ENCODE peak calls at places on chromosomes 7 and 10, in seven cellular contexts. One of them, this sample, is unnamed.

GRCh38 chr7:126657599-126658358 is 595.0 kb downstream of the GRM8 start:
- DNase-seq in tibial nerve: no peak
- DNase-seq in A549: no peak
- DNase-seq in ovary: no peak
- DNase-seq in sigmoid colon: no peak
- DNase-seq in K562: no peak
- DNase-seq in transverse colon: no peak
- DNase-seq in this sample: no peak

GRCh38 chr10:11616021-11616420 is 4.6 kb upstream of the USP6NL start:
- DNase-seq in tibial nerve: no peak
- DNase-seq in A549: no peak
- DNase-seq in ovary: no peak
- DNase-seq in sigmoid colon: no peak
- DNase-seq in K562: no peak
- DNase-seq in transverse colon: no peak
- DNase-seq in this sample: no peak

GRCh38 chr10:78777466-78778256 is 291.1 kb upstream of the ZMIZ1 start:
- DNase-seq in tibial nerve: peak; percentile 33
- DNase-seq in A549: no peak
- DNase-seq in ovary: peak; percentile 70
- DNase-seq in sigmoid colon: peak; percentile 94
- DNase-seq in K562: no peak
- DNase-seq in transverse colon: peak; percentile 23
- DNase-seq in this sample: no peak

GRCh38 chr7:117017017-117017451 is 63.7 kb downstream of the ST7 start:
- DNase-seq in tibial nerve: no peak
- DNase-seq in A549: no peak
- DNase-seq in ovary: no peak
- DNase-seq in sigmoid colon: no peak
- DNase-seq in K562: peak; percentile 54
- DNase-seq in transverse colon: no peak
- DNase-seq in this sample: no peak

GRCh38 chr10:79400567-79401004 is 44.8 kb downstream of the ZCCHC24 start:
- DNase-seq in tibial nerve: no peak
- DNase-seq in A549: peak; percentile 65
- DNase-seq in ovary: peak; percentile 71
- DNase-seq in sigmoid colon: no peak
- DNase-seq in K562: peak; percentile 88
- DNase-seq in transverse colon: peak; percentile 49
- DNase-seq in this sample: peak; percentile 86

GRCh38 chr7:80139179-80139578 is 4.5 kb downstream of the GNAI1 start:
- DNase-seq in tibial nerve: no peak
- DNase-seq in A549: no peak
- DNase-seq in ovary: no peak
- DNase-seq in sigmoid colon: no peak
- DNase-seq in K562: no peak
- DNase-seq in transverse colon: no peak
- DNase-seq in this sample: no peak

GRCh38 chr7:131008840-131009651 is 275.0 kb upstream of the KLF14 start:
- DNase-seq in tibial nerve: no peak
- DNase-seq in A549: no peak
- DNase-seq in ovary: no peak
- DNase-seq in sigmoid colon: no peak
- DNase-seq in K562: no peak
- DNase-seq in transverse colon: no peak
- DNase-seq in this sample: no peak

GRCh38 chr10:49404321-49404878 is 8.5 kb upstream of the DRGX start:
- DNase-seq in tibial nerve: no peak
- DNase-seq in A549: no peak
- DNase-seq in ovary: no peak
- DNase-seq in sigmoid colon: peak; percentile 30
- DNase-seq in K562: no peak
- DNase-seq in transverse colon: no peak
- DNase-seq in this sample: no peak

GRCh38 chr7:132650498-132650897 is 74.2 kb upstream of the PLXNA4 start:
- DNase-seq in tibial nerve: no peak
- DNase-seq in A549: peak; percentile 15
- DNase-seq in ovary: no peak
- DNase-seq in sigmoid colon: no peak
- DNase-seq in K562: no peak
- DNase-seq in transverse colon: no peak
- DNase-seq in this sample: no peak

GRCh38 chr10:6694447-6695155 is 114.5 kb upstream of the PRKCQ start:
- DNase-seq in tibial nerve: no peak
- DNase-seq in A549: no peak
- DNase-seq in ovary: no peak
- DNase-seq in sigmoid colon: no peak
- DNase-seq in K562: no peak
- DNase-seq in transverse colon: no peak
- DNase-seq in this sample: no peak

GRCh38 chr10:29734980-29735627 is 100.3 kb upstream of the SVIL start:
- DNase-seq in tibial nerve: peak; percentile 35
- DNase-seq in A549: peak; percentile 40
- DNase-seq in ovary: peak; percentile 65
- DNase-seq in sigmoid colon: peak; percentile 84
- DNase-seq in K562: no peak
- DNase-seq in transverse colon: peak; percentile 66
- DNase-seq in this sample: peak; percentile 71

GRCh38 chr7:118057404-118057803 is 126.6 kb upstream of the LSM8 start:
- DNase-seq in tibial nerve: no peak
- DNase-seq in A549: no peak
- DNase-seq in ovary: no peak
- DNase-seq in sigmoid colon: no peak
- DNase-seq in K562: no peak
- DNase-seq in transverse colon: no peak
- DNase-seq in this sample: no peak

GRCh38 chr7:129014501-129015101 is 40.3 kb downstream of the TNPO3 start:
- DNase-seq in tibial nerve: no peak
- DNase-seq in A549: no peak
- DNase-seq in ovary: no peak
- DNase-seq in sigmoid colon: no peak
- DNase-seq in K562: no peak
- DNase-seq in transverse colon: no peak
- DNase-seq in this sample: no peak

GRCh38 chr7:131170440-131171105 is 157.1 kb upstream of the MKLN1 start:
- DNase-seq in tibial nerve: no peak
- DNase-seq in A549: peak; percentile 57
- DNase-seq in ovary: no peak
- DNase-seq in sigmoid colon: no peak
- DNase-seq in K562: no peak
- DNase-seq in transverse colon: no peak
- DNase-seq in this sample: no peak

GRCh38 chr10:2477154-2477553 is 590.2 kb upstream of the PFKP start:
- DNase-seq in tibial nerve: no peak
- DNase-seq in A549: no peak
- DNase-seq in ovary: no peak
- DNase-seq in sigmoid colon: no peak
- DNase-seq in K562: no peak
- DNase-seq in transverse colon: no peak
- DNase-seq in this sample: no peak

GRCh38 chr7:16740996-16741395 is 12.6 kb upstream of the TSPAN13 start:
- DNase-seq in tibial nerve: no peak
- DNase-seq in A549: no peak
- DNase-seq in ovary: no peak
- DNase-seq in sigmoid colon: no peak
- DNase-seq in K562: no peak
- DNase-seq in transverse colon: no peak
- DNase-seq in this sample: no peak

GRCh38 chr7:16742547-16742946 is 11.0 kb upstream of the TSPAN13 start:
- DNase-seq in tibial nerve: no peak
- DNase-seq in A549: no peak
- DNase-seq in ovary: no peak
- DNase-seq in sigmoid colon: no peak
- DNase-seq in K562: no peak
- DNase-seq in transverse colon: no peak
- DNase-seq in this sample: no peak

GRCh38 chr7:16739863-16740622 is 13.5 kb upstream of the TSPAN13 start:
- DNase-seq in tibial nerve: no peak
- DNase-seq in A549: peak; percentile 69
- DNase-seq in ovary: peak; percentile 32
- DNase-seq in sigmoid colon: no peak
- DNase-seq in K562: peak; percentile 92
- DNase-seq in transverse colon: peak; percentile 26
- DNase-seq in this sample: no peak

GRCh38 chr7:16741676-16742075 is 11.9 kb upstream of the TSPAN13 start:
- DNase-seq in tibial nerve: no peak
- DNase-seq in A549: no peak
- DNase-seq in ovary: no peak
- DNase-seq in sigmoid colon: no peak
- DNase-seq in K562: no peak
- DNase-seq in transverse colon: no peak
- DNase-seq in this sample: no peak

DNA sequence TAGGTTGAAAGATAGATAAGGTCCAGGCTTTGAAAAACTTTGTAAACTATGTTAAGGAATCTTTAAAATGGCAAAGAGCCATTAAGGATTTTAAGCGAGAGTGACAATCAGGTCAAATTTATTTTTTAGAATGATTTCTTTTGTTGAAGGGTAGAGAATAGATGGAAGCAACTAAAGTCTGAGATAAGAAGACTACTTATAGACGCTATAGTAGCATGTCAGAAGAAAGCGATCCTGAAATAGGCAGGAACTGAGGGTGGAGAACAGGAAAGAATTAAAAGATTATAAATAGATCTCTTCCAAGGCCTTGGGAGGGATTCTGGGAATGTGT is 13.0 kb upstream of the TSPAN13 start:
- DNase-seq in tibial nerve: no peak
- DNase-seq in A549: no peak
- DNase-seq in ovary: no peak
- DNase-seq in sigmoid colon: no peak
- DNase-seq in K562: no peak
- DNase-seq in transverse colon: no peak
- DNase-seq in this sample: no peak
- TF ChIP-seq POLR2A in tibial nerve: no peak
- TF ChIP-seq POLR2A in A549: no peak
- TF ChIP-seq POLR2A in ovary: no peak
- TF ChIP-seq POLR2A in sigmoid colon: no peak
- TF ChIP-seq POLR2A in K562: no peak
- TF ChIP-seq POLR2A in transverse colon: no peak
- TF ChIP-seq POLR2A in this sample: no peak

DNA sequence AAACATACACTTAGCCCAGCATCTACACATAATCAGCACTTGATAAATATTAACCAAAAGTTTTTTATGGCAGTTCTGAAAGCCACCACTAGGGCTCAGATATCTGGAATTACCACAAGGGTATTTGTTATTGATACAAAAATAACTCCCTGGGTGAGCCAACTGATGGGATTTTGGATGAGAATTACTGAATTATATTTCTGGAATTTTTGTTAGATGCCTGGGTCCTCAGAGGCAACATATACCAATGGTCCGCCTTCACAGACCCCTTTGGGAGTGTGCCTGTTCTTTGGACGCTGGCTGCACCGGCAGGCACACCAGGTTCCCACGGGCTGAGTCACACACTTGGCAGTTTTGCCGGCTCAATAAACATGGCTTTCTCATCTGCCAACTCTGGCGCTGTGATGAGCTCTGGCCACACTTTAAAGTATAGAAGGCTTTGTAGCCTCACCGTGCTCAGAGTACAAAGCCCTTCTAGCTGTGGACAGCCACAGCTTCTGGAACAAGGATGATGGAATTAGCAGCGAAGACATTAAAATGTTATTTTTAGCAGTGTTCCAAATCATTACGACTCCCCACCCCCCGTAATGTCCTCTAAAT is 24.5 kb upstream of the EEPD1 start:
- DNase-seq in tibial nerve: peak; percentile 76
- DNase-seq in A549: peak; percentile 77
- DNase-seq in ovary: peak; percentile 78
- DNase-seq in sigmoid colon: peak; percentile 95
- DNase-seq in K562: peak; percentile 17
- DNase-seq in transverse colon: peak; percentile 86
- DNase-seq in this sample: peak; percentile 51
- TF ChIP-seq EP300 in tibial nerve: no peak
- TF ChIP-seq EP300 in A549: no peak
- TF ChIP-seq EP300 in ovary: no peak
- TF ChIP-seq EP300 in sigmoid colon: peak; percentile 33
- TF ChIP-seq EP300 in K562: no peak
- TF ChIP-seq EP300 in transverse colon: no peak
- TF ChIP-seq EP300 in this sample: no peak

DNA sequence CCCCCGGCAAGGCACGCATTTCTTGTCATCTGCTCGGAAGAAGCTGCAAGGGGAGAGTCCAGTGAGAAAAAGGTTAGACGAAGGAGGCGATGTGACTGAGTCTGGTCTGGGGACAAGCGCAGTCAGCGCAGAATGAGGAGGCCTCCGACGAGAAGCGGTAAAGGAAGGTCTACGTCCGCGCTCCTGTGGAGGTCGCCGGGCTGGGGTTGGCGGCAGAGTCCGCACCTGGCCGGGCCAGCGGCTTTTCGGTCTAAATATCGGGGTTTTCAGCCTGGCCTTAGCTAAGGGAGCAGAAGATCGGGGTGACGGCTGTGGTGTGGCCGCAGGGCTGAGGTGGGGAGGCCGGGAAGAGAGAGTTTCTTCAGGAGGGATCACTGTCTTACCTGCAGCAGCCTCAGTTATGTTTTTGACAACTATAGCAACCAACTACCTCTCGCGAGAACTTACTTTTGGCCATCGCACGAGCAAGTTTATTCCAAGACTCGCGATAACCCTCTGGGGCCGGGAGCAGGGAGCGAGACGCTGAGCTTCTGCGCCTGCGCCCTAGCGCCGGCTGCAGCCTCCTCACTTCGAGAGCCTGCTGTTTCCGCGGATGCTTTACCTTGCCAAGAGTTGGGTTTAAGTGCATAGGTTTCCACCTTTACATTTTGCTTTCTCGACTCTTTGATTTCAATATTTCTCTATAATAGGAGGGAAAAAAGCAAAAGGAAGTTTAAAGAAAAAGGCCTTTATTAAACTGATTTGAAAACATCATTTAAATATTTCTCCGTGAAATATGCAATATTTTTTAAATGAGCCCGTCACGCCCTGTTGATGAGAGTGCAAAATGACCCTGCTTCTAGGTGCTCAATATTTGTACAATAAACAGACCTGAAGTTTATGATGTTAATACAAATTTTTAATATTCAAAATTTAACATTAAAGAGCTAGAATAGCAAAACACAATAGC is at the start of gene CFAP70:
- DNase-seq in tibial nerve: peak; percentile 86
- DNase-seq in A549: peak; percentile 95
- DNase-seq in ovary: peak; percentile 91
- DNase-seq in sigmoid colon: peak; percentile 97
- DNase-seq in K562: no peak
- DNase-seq in transverse colon: peak; percentile 94
- DNase-seq in this sample: peak; percentile 93
- TF ChIP-seq POLR2A in tibial nerve: no peak
- TF ChIP-seq POLR2A in A549: peak; percentile 62
- TF ChIP-seq POLR2A in ovary: peak; percentile 10
- TF ChIP-seq POLR2A in sigmoid colon: no peak
- TF ChIP-seq POLR2A in K562: no peak
- TF ChIP-seq POLR2A in transverse colon: no peak
- TF ChIP-seq POLR2A in this sample: no peak

DNA sequence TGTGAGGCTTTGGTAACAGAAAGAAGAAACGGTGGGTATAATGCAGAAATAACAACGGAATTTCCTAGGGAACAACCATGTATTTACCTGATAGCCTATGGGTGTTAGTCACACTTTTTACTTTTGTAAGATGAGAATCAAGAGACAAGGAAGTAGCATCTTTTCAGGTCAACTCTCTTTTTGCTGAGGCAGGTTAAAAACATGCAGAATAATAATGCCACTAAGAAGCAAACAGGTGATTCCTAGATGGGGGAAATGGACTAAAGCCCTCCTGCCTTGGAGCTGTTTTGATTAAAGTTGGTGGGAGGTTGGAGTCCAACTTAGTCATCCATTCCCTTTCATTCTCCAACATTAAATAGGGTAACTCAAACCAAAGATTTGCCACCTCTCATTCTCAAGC is 2.0 kb upstream of the COL28A1 start:
- DNase-seq in tibial nerve: no peak
- DNase-seq in A549: no peak
- DNase-seq in ovary: no peak
- DNase-seq in sigmoid colon: no peak
- DNase-seq in K562: no peak
- DNase-seq in transverse colon: no peak
- DNase-seq in this sample: no peak
- TF ChIP-seq EP300 in tibial nerve: no peak
- TF ChIP-seq EP300 in A549: no peak
- TF ChIP-seq EP300 in ovary: no peak
- TF ChIP-seq EP300 in sigmoid colon: no peak
- TF ChIP-seq EP300 in K562: no peak
- TF ChIP-seq EP300 in transverse colon: no peak
- TF ChIP-seq EP300 in this sample: no peak

This sample was measured in upper lobe of left lung.